ENCODE peak calls at places on chromosomes 6 and 20, in eight cellular contexts. E, X, T, D, W, U, L and Y are unnamed samples.

GRCh38 chr20:25534845-25535244 is 50.5 kb downstream of the NINL start:
- DNase-seq in E (no peak), X (no peak), T (no peak), D (no peak), W (no peak), U (no peak), L (no peak), Y (no peak)

GRCh38 chr6:100300221-100300736 is 164.4 kb downstream of the SIM1 start:
- DNase-seq in E (peak), X (no peak), T (peak), D (peak), W (no peak), U (no peak), L (no peak), Y (no peak)

GRCh38 chr20:7392551-7392950 is 547.7 kb downstream of the HAO1 start:
- DNase-seq in E (no peak), X (no peak), T (no peak), D (no peak), W (no peak), U (no peak), L (no peak), Y (no peak)

GRCh38 chr6:19599813-19600464 is 237.2 kb upstream of the ID4 start:
- DNase-seq in E (no peak), X (no peak), T (no peak), D (no peak), W (no peak), U (no peak), L (no peak), Y (no peak)

GRCh38 chr6:130070306-130070705 is 51.9 kb downstream of the L3MBTL3 start:
- DNase-seq in E (no peak), X (no peak), T (no peak), D (no peak), W (no peak), U (no peak), L (no peak), Y (no peak)

GRCh38 chr6:31010393-31011060 is at the start of gene MUC22:
- DNase-seq in E (no peak), X (no peak), T (peak), D (no peak), W (no peak), U (no peak), L (no peak), Y (no peak)

GRCh38 chr6:156021746-156022396 is 566.2 kb upstream of the NOX3 start:
- DNase-seq in E (no peak), X (no peak), T (no peak), D (no peak), W (no peak), U (no peak), L (no peak), Y (no peak)

GRCh38 chr6:718345-718744 is 25.4 kb upstream of the EXOC2 start:
- DNase-seq in E (no peak), X (no peak), T (no peak), D (no peak), W (no peak), U (no peak), L (no peak), Y (no peak)

GRCh38 chr20:32966881-32967781 is 37.1 kb downstream of the SUN5 start:
- DNase-seq in E (no peak), X (peak), T (no peak), D (no peak), W (no peak), U (no peak), L (peak), Y (peak)

GRCh38 chr6:11215773-11216172 is 16.7 kb downstream of the NEDD9 start:
- DNase-seq in E (no peak), X (no peak), T (no peak), D (no peak), W (no peak), U (no peak), L (peak), Y (no peak)

GRCh38 chr6:165508321-165508889 is 154.6 kb downstream of the PDE10A start:
- DNase-seq in E (no peak), X (no peak), T (no peak), D (no peak), W (no peak), U (no peak), L (no peak), Y (no peak)

GRCh38 chr6:164344801-164345291 is 930.3 kb downstream of the QKI start:
- DNase-seq in E (no peak), X (no peak), T (no peak), D (no peak), W (no peak), U (no peak), L (no peak), Y (no peak)

GRCh38 chr20:6886065-6886729 is 118.7 kb downstream of the BMP2 start:
- DNase-seq in E (no peak), X (no peak), T (no peak), D (no peak), W (no peak), U (no peak), L (no peak), Y (no peak)

GRCh38 chr6:108914235-108915022 is 66.2 kb downstream of the ARMC2 start:
- DNase-seq in E (no peak), X (peak), T (peak), D (no peak), W (no peak), U (no peak), L (no peak), Y (no peak)

GRCh38 chr6:64777941-64778785 is 928.9 kb downstream of the EYS start:
- DNase-seq in E (no peak), X (no peak), T (no peak), D (peak), W (no peak), U (no peak), L (no peak), Y (no peak)

GRCh38 chr6:152185158-152185574 is 377.7 kb downstream of the ESR1 start:
- DNase-seq in E (no peak), X (peak), T (no peak), D (no peak), W (no peak), U (no peak), L (no peak), Y (no peak)

GRCh38 chr20:1664911-1665310 is 7.3 kb upstream of the SIRPG start:
- DNase-seq in E (no peak), X (peak), T (no peak), D (no peak), W (no peak), U (no peak), L (peak), Y (no peak)

GRCh38 chr6:117920493-117920845 is 13.4 kb downstream of the SLC35F1 start:
- DNase-seq in E (no peak), X (no peak), T (no peak), D (no peak), W (no peak), U (no peak), L (no peak), Y (no peak)
- H3K27ac ChIP-seq in E (no peak), X (no peak), T (no peak), D (no peak), W (no peak), U (no peak), L (no peak), Y (no peak)

GRCh38 chr6:161407581-161407980 is 133.7 kb upstream of the AGPAT4 start:
- DNase-seq in E (no peak), X (no peak), T (no peak), D (no peak), W (no peak), U (no peak), L (no peak), Y (no peak)
- H3K27ac ChIP-seq in E (peak), X (peak), T (peak), D (peak), W (no peak), U (no peak), L (no peak), Y (no peak)

DNA sequence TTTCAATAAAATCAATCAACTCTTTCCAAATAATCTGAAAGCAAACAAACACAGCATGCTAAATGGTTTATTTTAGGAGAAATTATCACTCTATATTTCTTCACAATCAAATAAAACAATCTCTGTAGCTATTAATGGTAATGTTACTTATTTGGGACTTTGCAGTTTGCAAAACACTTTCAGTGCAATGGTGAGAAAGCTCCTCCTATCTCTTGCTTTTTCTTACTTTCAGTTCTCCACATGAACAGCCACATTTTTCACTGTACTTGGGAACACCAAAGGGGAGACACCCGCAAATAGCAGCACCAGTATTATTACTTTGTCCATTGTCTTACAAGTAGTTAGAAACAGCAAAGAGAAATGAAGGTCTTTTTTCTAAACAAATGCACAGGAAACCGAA is 92.4 kb downstream of the DST start:
- DNase-seq in E (no peak), X (no peak), T (no peak), D (no peak), W (no peak), U (no peak), L (no peak), Y (no peak)
- H3K27ac ChIP-seq in E (no peak), X (no peak), T (no peak), D (no peak), W (peak), U (peak), L (no peak), Y (no peak)

DNA sequence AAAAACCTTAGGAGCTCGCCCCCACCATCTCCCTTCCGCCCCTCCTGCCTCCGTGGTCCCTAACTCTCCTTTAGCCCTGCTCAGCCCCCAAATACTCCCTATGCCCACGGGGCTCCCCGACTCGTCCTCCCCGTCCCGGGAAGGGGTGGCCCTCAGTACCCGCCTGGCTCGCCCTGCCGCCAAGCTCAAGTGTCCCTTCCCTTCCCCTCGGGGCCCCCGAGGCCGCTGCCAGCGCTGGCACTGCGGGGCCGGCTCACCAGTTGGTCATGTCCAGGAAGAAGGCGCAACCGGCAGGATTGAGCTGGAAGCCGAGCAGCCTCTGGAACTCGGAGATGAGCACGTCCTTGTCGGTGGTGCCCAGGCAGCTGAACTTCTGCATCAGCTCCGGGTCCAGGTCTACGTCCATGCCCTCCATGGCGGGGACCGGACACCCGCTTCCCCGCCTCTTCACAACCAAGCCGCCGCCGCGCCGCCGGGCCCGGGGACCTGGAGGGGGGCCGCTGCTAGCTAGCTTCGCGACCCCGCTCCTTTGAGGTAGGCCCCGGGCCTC is 303 bp downstream of the ILRUN start:
- DNase-seq in E (no peak), X (no peak), T (peak), D (no peak), W (peak), U (no peak), L (peak), Y (no peak)
- H3K27ac ChIP-seq in E (peak), X (peak), T (peak), D (peak), W (peak), U (peak), L (peak), Y (peak)

DNA sequence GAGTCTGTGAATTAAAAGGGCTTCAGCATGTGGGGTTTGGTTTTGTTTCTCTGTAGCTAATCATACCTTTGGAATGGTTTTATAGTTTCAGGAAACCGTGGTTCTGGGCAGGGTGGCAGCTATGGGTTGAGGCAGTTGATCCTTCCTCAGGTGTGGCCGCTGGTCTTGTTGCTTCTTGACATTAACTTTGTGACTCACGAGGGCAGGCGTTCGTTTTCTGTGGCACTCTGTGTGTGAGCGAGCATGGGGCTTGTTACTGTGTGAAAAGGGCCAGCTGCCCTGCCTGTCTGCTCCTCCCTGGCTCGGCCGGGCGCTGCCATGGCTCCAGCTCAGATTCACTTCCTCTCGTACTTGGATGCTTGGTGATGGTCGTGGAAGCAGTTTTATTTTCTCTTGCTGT is 16.2 kb downstream of the DNAJC5 start:
- DNase-seq in E (peak), X (no peak), T (peak), D (peak), W (no peak), U (no peak), L (peak), Y (no peak)
- H3K27ac ChIP-seq in E (peak), X (no peak), T (peak), D (peak), W (peak), U (no peak), L (peak), Y (peak)

DNA sequence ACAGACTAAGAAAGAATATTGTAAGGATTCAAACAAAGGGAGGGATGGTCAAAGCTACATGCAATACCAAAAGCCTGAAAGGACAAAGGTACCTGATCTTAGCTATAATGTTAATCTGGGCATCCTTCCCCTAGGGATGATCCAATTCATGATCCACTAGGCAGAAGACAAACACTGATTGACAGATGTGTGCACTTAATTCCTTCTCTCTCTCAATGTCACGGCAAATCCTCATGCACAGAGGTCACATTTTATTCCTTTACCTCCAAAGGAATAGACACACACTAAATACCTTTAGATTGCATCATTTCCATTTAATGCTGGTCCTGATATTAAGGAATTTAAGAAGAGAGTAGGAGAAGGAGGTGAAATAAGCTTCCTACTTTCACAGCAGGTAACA is 73.4 kb downstream of the ZNF133 start:
- DNase-seq in E (no peak), X (no peak), T (no peak), D (no peak), W (no peak), U (no peak), L (no peak), Y (no peak)
- H3K27ac ChIP-seq in E (no peak), X (no peak), T (no peak), D (no peak), W (no peak), U (no peak), L (no peak), Y (no peak)

GRCh38 chr20:47737923-47738322 is 47.4 kb downstream of the SULF2 start:
- DNase-seq in E (no peak), X (no peak), T (no peak), D (no peak), W (no peak), U (no peak), L (no peak), Y (no peak)

GRCh38 chr20:47735412-47736400 is 49.6 kb downstream of the SULF2 start:
- DNase-seq in E (no peak), X (no peak), T (no peak), D (no peak), W (peak), U (no peak), L (peak), Y (peak)

GRCh38 chr20:47736570-47737152 is 48.6 kb downstream of the SULF2 start:
- DNase-seq in E (no peak), X (no peak), T (no peak), D (no peak), W (no peak), U (no peak), L (no peak), Y (no peak)

GRCh38 chr20:47733892-47734291 is 51.4 kb downstream of the SULF2 start:
- DNase-seq in E (no peak), X (no peak), T (no peak), D (no peak), W (no peak), U (no peak), L (no peak), Y (no peak)

GRCh38 chr20:47734870-47735269 is 50.4 kb downstream of the SULF2 start:
- DNase-seq in E (no peak), X (no peak), T (no peak), D (no peak), W (no peak), U (no peak), L (no peak), Y (no peak)
- H3K27ac ChIP-seq in E (no peak), X (no peak), T (no peak), D (no peak), W (no peak), U (no peak), L (no peak), Y (peak)